ENCODE peak calls at places on chromosomes 4 and X, in four cellular contexts. H is AG09309; J is NCI-H2081; P is activated T-cell treated with anti-CD3 and anti-CD28 coated beads, Interleukin-2, amount 50 U/mL, for 4 hours. N is an unnamed sample.

GRCh38 chrX:121641560-121641959 is 594.1 kb downstream of the GLUD2 start:
- DNase-seq in P (no peak), H (peak; percentile 24), J (no peak), N (no peak)

GRCh38 chrX:40326186-40326965 is 228.6 kb upstream of the BCOR start:
- DNase-seq in J (no peak), H (no peak), P (no peak), N (no peak)

GRCh38 chr4:158722291-158722916 is 792 bp downstream of the PPID start:
- DNase-seq in J (peak; percentile 45), P (no peak), H (no peak), N (no peak)

GRCh38 chr4:40750461-40751258 is 905 bp downstream of the NSUN7 start:
- DNase-seq in P (no peak), J (peak; percentile 37), H (no peak), N (no peak)

GRCh38 chrX:146456058-146456457 is 353.5 kb upstream of the CXorf51B start:
- DNase-seq in P (no peak), H (no peak), J (no peak), N (no peak)

GRCh38 chr4:74408639-74409038 is 36.3 kb upstream of the AREG start:
- DNase-seq in H (no peak), P (no peak), J (no peak), N (no peak)

GRCh38 chr4:184310881-184311709 is 93.4 kb upstream of the ENPP6 start:
- DNase-seq in H (no peak), J (no peak), P (no peak), N (no peak)

GRCh38 chr4:175371091-175371490 is 441.0 kb downstream of the GPM6A start:
- DNase-seq in H (no peak), P (no peak), J (no peak), N (no peak)

GRCh38 chr4:133324491-133324890 is 175.4 kb downstream of the PCDH10 start:
- DNase-seq in P (no peak), J (no peak), H (no peak), N (no peak)

GRCh38 chr4:120406960-120407359 is 340.3 kb upstream of the MAD2L1 start:
- DNase-seq in J (no peak), H (no peak), P (no peak), N (no peak)

GRCh38 chr4:173528378-173529321 is 1.4 kb downstream of the HAND2 start:
- DNase-seq in H (no peak), J (peak; percentile 20), P (no peak), N (no peak)

GRCh38 chrX:147376601-147377387 is 534.9 kb upstream of the FMR1 start:
- DNase-seq in J (no peak), P (no peak), H (no peak), N (no peak)

GRCh38 chr4:48247142-48247877 is 22.3 kb downstream of the TEC start:
- DNase-seq in H (no peak), J (no peak), P (no peak), N (no peak)

GRCh38 chr4:96936886-96937285 is 1097.0 kb downstream of the PDHA2 start:
- DNase-seq in J (no peak), H (no peak), P (no peak), N (no peak)

GRCh38 chrX:47936224-47936939 is 67.4 kb downstream of the ZNF182 start:
- DNase-seq in H (no peak), J (no peak), P (no peak), N (no peak)

GRCh38 chrX:5431823-5432222 is 796.8 kb downstream of the NLGN4X start:
- DNase-seq in H (no peak), J (no peak), P (no peak), N (no peak)

GRCh38 chrX:43313035-43313434 is 343.1 kb upstream of the MAOA start:
- DNase-seq in J (no peak), P (no peak), H (no peak), N (no peak)

GRCh38 chr4:144894525-144894924 is 203.5 kb downstream of the ANAPC10 start:
- DNase-seq in J (no peak), H (no peak), P (no peak), N (no peak)

GRCh38 chr4:69095301-69095731 is 958 bp upstream of the UGT2B7 start:
- DNase-seq in H (no peak), J (no peak), P (no peak), N (no peak)

GRCh38 chr4:165700855-165701254 is 172.2 kb upstream of the TLL1 start:
- DNase-seq in J (peak; percentile 5), H (no peak), P (no peak), N (no peak)

GRCh38 chr4:5956285-5957021 is 61.8 kb downstream of the C4orf50 start:
- DNase-seq in P (no peak), H (no peak), J (peak; percentile 99), N (no peak)

GRCh38 chr4:38980903-38981676 is 51.1 kb downstream of the TMEM156 start:
- DNase-seq in P (no peak), J (no peak), H (peak; percentile 84), N (no peak)

GRCh38 chr4:187908079-187908501 is 87.5 kb upstream of the ZFP42 start:
- DNase-seq in P (no peak), H (peak; percentile 46), J (no peak), N (no peak)

GRCh38 chr4:99024481-99025275 is 29.2 kb downstream of the METAP1 start:
- DNase-seq in J (no peak), H (no peak), P (no peak), N (no peak)

GRCh38 chr4:89101256-89102161 is 9.8 kb upstream of the TIGD2 start:
- DNase-seq in H (no peak), P (no peak), J (no peak), N (no peak)

N was measured in natural killer cell treated with Interleukin-12 subunit alpha and Interleukin-12 subunit beta and Interleukin-15 and Interleukin-18, amount 100 ng/mL, for 72 hours.